ENCODE peak calls at places on chromosome 11, in eight cellular contexts. E, R, Q, C, F, W, H and V are unnamed samples.

GRCh38 chr11:2789791-2790580 is 90.2 kb upstream of the KCNQ1OT1 start:
- DNase-seq in E (peak; percentile 5), R (no peak), Q (no peak), C (no peak), F (no peak), W (no peak), H (no peak), V (no peak)

GRCh38 chr11:102279641-102280170 is 37.6 kb upstream of the BIRC3 start:
- DNase-seq in E (no peak), R (peak; percentile 58), Q (no peak), C (no peak), F (peak; percentile 64), W (peak; percentile 43), H (peak; percentile 68), V (peak; percentile 70)

GRCh38 chr11:32173435-32173834 is 82.6 kb downstream of the RCN1 start:
- DNase-seq in E (peak; percentile 48), R (peak; percentile 63), Q (peak; percentile 67), C (no peak), F (peak; percentile 79), W (peak; percentile 62), H (peak; percentile 25), V (peak; percentile 60)

GRCh38 chr11:57131080-57131790 is 50.5 kb upstream of the LRRC55 start:
- DNase-seq in E (peak; percentile 20), R (peak; percentile 12), Q (peak; percentile 59), C (no peak), F (peak; percentile 34), W (peak; percentile 57), H (no peak), V (no peak)

GRCh38 chr11:134978388-134979088 is 566.5 kb upstream of the B3GAT1 start:
- DNase-seq in E (no peak), R (no peak), Q (no peak), C (no peak), F (no peak), W (peak; percentile 22), H (no peak), V (no peak)

GRCh38 chr11:100010393-100010792 is 676.7 kb upstream of the ARHGAP42 start:
- DNase-seq in E (no peak), R (no peak), Q (no peak), C (no peak), F (no peak), W (no peak), H (no peak), V (no peak)

GRCh38 chr11:73944901-73945300 is 5.9 kb upstream of the DNAJB13 start:
- DNase-seq in E (no peak), R (no peak), Q (no peak), C (no peak), F (no peak), W (no peak), H (no peak), V (no peak)

GRCh38 chr11:28632338-28632737 is 524.1 kb downstream of the METTL15 start:
- DNase-seq in E (no peak), R (no peak), Q (no peak), C (no peak), F (no peak), W (no peak), H (no peak), V (no peak)

GRCh38 chr11:2262301-2263011 is 7.9 kb downstream of the ASCL2 start:
- DNase-seq in E (no peak), R (no peak), Q (no peak), C (no peak), F (no peak), W (no peak), H (no peak), V (no peak)

GRCh38 chr11:2524446-2525165 is 79.8 kb downstream of the KCNQ1 start:
- DNase-seq in E (no peak), R (no peak), Q (peak; percentile 1), C (no peak), F (no peak), W (no peak), H (peak; percentile 9), V (no peak)

GRCh38 chr11:120120805-120121335 is 17.0 kb downstream of the TRIM29 start:
- DNase-seq in E (no peak), R (no peak), Q (no peak), C (no peak), F (no peak), W (no peak), H (peak; percentile 41), V (no peak)
- TF ChIP-seq CTCF in E (no peak), R (no peak), Q (no peak), C (no peak), F (no peak), W (no peak), H (no peak), V (no peak)

GRCh38 chr11:105224859-105225258 is 85.3 kb upstream of the CARD18 start:
- DNase-seq in E (no peak), R (peak; percentile 77), Q (no peak), C (no peak), F (no peak), W (peak; percentile 27), H (no peak), V (no peak)

GRCh38 chr11:105220175-105220574 is 80.6 kb upstream of the CARD18 start:
- DNase-seq in E (no peak), R (no peak), Q (no peak), C (no peak), F (peak; percentile 16), W (no peak), H (no peak), V (no peak)

GRCh38 chr11:105219670-105220069 is 80.1 kb upstream of the CARD18 start:
- DNase-seq in E (no peak), R (no peak), Q (no peak), C (no peak), F (no peak), W (no peak), H (no peak), V (no peak)

GRCh38 chr11:105215528-105215927 is 76.0 kb upstream of the CARD18 start:
- DNase-seq in E (no peak), R (no peak), Q (no peak), C (no peak), F (no peak), W (no peak), H (no peak), V (no peak)

DNA sequence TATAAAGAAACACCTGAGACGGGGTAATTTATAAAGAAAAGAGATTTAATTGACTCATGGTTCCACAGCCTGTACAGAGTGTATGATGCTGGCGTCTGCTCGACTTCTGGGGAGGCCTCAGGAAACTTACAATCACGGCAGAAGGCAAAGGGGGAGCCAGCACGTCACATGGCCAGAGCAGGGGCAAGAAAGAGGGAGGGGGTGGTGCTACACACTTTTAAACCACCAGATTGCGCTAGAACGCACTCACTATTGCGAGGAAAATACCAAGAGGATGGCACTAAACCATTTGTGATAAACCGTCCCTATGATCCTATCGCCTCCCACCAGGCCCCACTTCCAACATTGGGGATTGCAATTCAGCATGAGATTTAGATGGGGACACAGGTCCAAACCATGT is 79.7 kb upstream of the CARD18 start:
- DNase-seq in E (no peak), R (no peak), Q (no peak), C (no peak), F (no peak), W (no peak), H (no peak), V (no peak)
- TF ChIP-seq CTCF in E (no peak), R (no peak), Q (no peak), C (peak; percentile 13), F (no peak), W (no peak), H (no peak), V (no peak)

GRCh38 chr11:61578819-61579218 is 2.1 kb downstream of the SYT7 start:
- DNase-seq in E (no peak), R (no peak), Q (no peak), C (no peak), F (no peak), W (no peak), H (no peak), V (no peak)

GRCh38 chr11:61580292-61580888 is 486 bp downstream of the SYT7 start:
- DNase-seq in E (no peak), R (no peak), Q (no peak), C (no peak), F (no peak), W (no peak), H (no peak), V (no peak)

GRCh38 chr11:61581931-61582330 is 1.1 kb upstream of the SYT7 start:
- DNase-seq in E (no peak), R (no peak), Q (no peak), C (no peak), F (no peak), W (no peak), H (no peak), V (no peak)

GRCh38 chr11:61579398-61580291 is 1.2 kb downstream of the SYT7 start:
- DNase-seq in E (no peak), R (no peak), Q (no peak), C (no peak), F (no peak), W (no peak), H (no peak), V (no peak)

GRCh38 chr11:61581030-61581928 is at the start of gene SYT7:
- DNase-seq in E (peak; percentile 96), R (peak; percentile 98), Q (peak; percentile 100), C (peak; percentile 63), F (peak; percentile 98), W (peak; percentile 95), H (peak; percentile 92), V (peak; percentile 96)
- TF ChIP-seq CTCF in E (peak; percentile 22), R (peak; percentile 12), Q (no peak), C (peak; percentile 75), F (no peak), W (no peak), H (peak; percentile 23), V (peak; percentile 55)

DNA sequence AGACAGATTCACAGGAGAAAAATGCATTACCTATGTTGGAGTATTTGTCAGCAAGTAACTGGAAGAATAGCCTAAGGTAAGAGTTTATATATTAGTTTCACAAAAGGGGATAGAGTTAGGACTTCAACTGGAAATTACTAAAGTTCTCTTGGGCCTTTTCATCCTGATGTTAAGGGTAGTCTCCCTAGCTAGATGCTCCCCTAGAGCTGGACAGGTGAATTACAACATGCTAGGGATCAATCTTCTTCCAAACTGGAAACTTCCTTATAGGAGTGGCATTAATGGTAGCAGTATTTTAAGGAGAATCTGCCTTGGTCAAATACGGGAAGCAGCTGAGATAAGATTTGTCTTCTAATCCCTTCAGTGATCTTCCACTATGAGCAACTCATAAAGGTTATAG is 632.8 kb upstream of the RAG2 start:
- DNase-seq in E (no peak), R (no peak), Q (no peak), C (no peak), F (no peak), W (peak; percentile 13), H (no peak), V (no peak)
- TF ChIP-seq CTCF in E (no peak), R (no peak), Q (peak; percentile 23), C (no peak), F (peak; percentile 2), W (peak; percentile 12), H (no peak), V (no peak)

GRCh38 chr11:107565219-107565937 is at the start of gene ALKBH8:
- DNase-seq in E (peak; percentile 79), R (peak; percentile 53), Q (peak; percentile 77), C (peak; percentile 54), F (peak; percentile 64), W (peak; percentile 72), H (peak; percentile 73), V (peak; percentile 77)
- TF ChIP-seq CTCF in E (peak; percentile 16), R (peak; percentile 5), Q (no peak), C (no peak), F (no peak), W (no peak), H (no peak), V (no peak)

GRCh38 chr11:116122697-116123472 is 618.7 kb upstream of the CADM1 start:
- DNase-seq in E (no peak), R (no peak), Q (no peak), C (no peak), F (no peak), W (no peak), H (no peak), V (no peak)
- TF ChIP-seq CTCF in E (no peak), R (no peak), Q (no peak), C (no peak), F (no peak), W (no peak), H (no peak), V (no peak)